ENCODE peak calls at places on chromosome 7, in seven cellular contexts. X is H54; E is HFF-Myc; F is A172; B is activated CD4-positive, alpha-beta T cell treated with anti-CD3 and anti-CD28 coated beads for 24 hours; G is stimulated activated CD4-positive, alpha-beta T cell treated with anti-CD3 and anti-CD28 coated beads, Interleukin-1b, Interleukin-23, amount 100 ng/mL, for 24 hours; N is HEK293T. A is an unnamed sample.

GRCh38 chr7:154592392-154592791 is 410.5 kb downstream of the PAXIP1 start:
- DNase-seq in X (no peak), E (no peak), F (no peak), B (no peak), G (no peak), N (peak), A (no peak)

GRCh38 chr7:44215531-44215930 is 14.8 kb downstream of the YKT6 start:
- DNase-seq in X (no peak), E (no peak), F (no peak), B (no peak), G (no peak), N (no peak), A (no peak)

GRCh38 chr7:40545739-40546138 is 410.9 kb downstream of the SUGCT start:
- DNase-seq in X (no peak), E (no peak), F (no peak), B (no peak), G (no peak), N (no peak), A (no peak)

GRCh38 chr7:114650491-114650890 is 235.9 kb downstream of the FOXP2 start:
- DNase-seq in X (no peak), E (no peak), F (no peak), B (no peak), G (no peak), N (no peak), A (peak)

GRCh38 chr7:100516135-100516812 is 22.7 kb upstream of the AGFG2 start:
- DNase-seq in X (peak), E (peak), F (peak), B (no peak), G (no peak), N (no peak), A (peak)

GRCh38 chr7:27553288-27553687 is 109.4 kb downstream of the HIBADH start:
- DNase-seq in X (no peak), E (no peak), F (no peak), B (no peak), G (no peak), N (no peak), A (peak)

GRCh38 chr7:12746211-12746610 is 58.8 kb downstream of the ARL4A start:
- DNase-seq in X (no peak), E (no peak), F (no peak), B (no peak), G (no peak), N (no peak), A (peak)

GRCh38 chr7:82323806-82324205 is 119.8 kb downstream of the CACNA2D1 start:
- DNase-seq in X (no peak), E (no peak), F (no peak), B (no peak), G (no peak), N (no peak), A (no peak)

GRCh38 chr7:49577576-49577975 is 195.9 kb upstream of the VWC2 start:
- DNase-seq in X (no peak), E (no peak), F (no peak), B (no peak), G (no peak), N (no peak), A (no peak)

GRCh38 chr7:130070900-130071622 is 727 bp downstream of the KLHDC10 start:
- DNase-seq in X (no peak), E (no peak), F (no peak), B (no peak), G (no peak), N (no peak), A (peak)

GRCh38 chr7:83930262-83930661 is 264.3 kb downstream of the SEMA3A start:
- DNase-seq in X (no peak), E (no peak), F (no peak), B (no peak), G (no peak), N (no peak), A (peak)

GRCh38 chr7:2641406-2642393 is 9.9 kb downstream of the TTYH3 start:
- DNase-seq in X (peak), E (peak), F (peak), B (no peak), G (no peak), N (no peak), A (no peak)

GRCh38 chr7:43496596-43496995 is 86.3 kb upstream of the STK17A start:
- DNase-seq in X (no peak), E (no peak), F (no peak), B (no peak), G (no peak), N (no peak), A (no peak)

GRCh38 chr7:83469491-83469890 is 179.4 kb downstream of the SEMA3E start:
- DNase-seq in X (no peak), E (no peak), F (peak), B (no peak), G (no peak), N (no peak), A (no peak)

GRCh38 chr7:155944901-155945300 is 132.6 kb upstream of the SHH start:
- DNase-seq in X (no peak), E (no peak), F (no peak), B (no peak), G (no peak), N (no peak), A (no peak)

GRCh38 chr7:100087055-100087750 is 1.6 kb upstream of the COPS6 start:
- DNase-seq in X (peak), E (peak), F (peak), B (no peak), G (no peak), N (no peak), A (peak)

GRCh38 chr7:15326044-15326644 is 235.7 kb downstream of the AGMO start:
- DNase-seq in X (no peak), E (peak), F (peak), B (no peak), G (no peak), N (no peak), A (peak)

GRCh38 chr7:76278540-76278939 is 23.9 kb upstream of the HSPB1 start:
- DNase-seq in X (no peak), E (no peak), F (peak), B (no peak), G (no peak), N (peak), A (peak)

GRCh38 chr7:10237306-10237705 is 736.4 kb upstream of the PHF14 start:
- DNase-seq in X (peak), E (no peak), F (peak), B (no peak), G (no peak), N (no peak), A (peak)

GRCh38 chr7:1197997-1198632 is 34.6 kb upstream of the UNCX start:
- DNase-seq in X (peak), E (peak), F (peak), B (no peak), G (no peak), N (no peak), A (no peak)

GRCh38 chr7:156474241-156474743 is 166.3 kb upstream of the RNF32 start:
- DNase-seq in X (peak), E (no peak), F (peak), B (no peak), G (no peak), N (no peak), A (no peak)

GRCh38 chr7:41975854-41976253 is 261.2 kb downstream of the GLI3 start:
- DNase-seq in X (no peak), E (no peak), F (no peak), B (no peak), G (no peak), N (no peak), A (no peak)

GRCh38 chr7:87111877-87112276 is 40.4 kb upstream of the DMTF1 start:
- DNase-seq in X (no peak), E (no peak), F (no peak), B (no peak), G (no peak), N (no peak), A (no peak)

GRCh38 chr7:91876391-91877133 is 3.9 kb downstream of the MTERF1 start:
- DNase-seq in X (no peak), E (no peak), F (no peak), B (no peak), G (no peak), N (no peak), A (peak)

GRCh38 chr7:159227433-159227832 is 82.8 kb upstream of the VIPR2 start:
- DNase-seq in X (no peak), E (no peak), F (peak), B (no peak), G (no peak), N (no peak), A (no peak)

GRCh38 chr7:2821161-2821841 is 22.8 kb downstream of the GNA12 start:
- DNase-seq in X (peak), E (peak), F (peak), B (no peak), G (no peak), N (peak), A (no peak)

GRCh38 chr7:159028456-159029401 is 115.9 kb downstream of the VIPR2 start:
- DNase-seq in X (no peak), E (no peak), F (no peak), B (no peak), G (no peak), N (no peak), A (no peak)

GRCh38 chr7:68155676-68156075 is 1159.0 kb downstream of the TYW1 start:
- DNase-seq in X (no peak), E (no peak), F (peak), B (no peak), G (no peak), N (no peak), A (no peak)

GRCh38 chr7:107032720-107033438 is 11.6 kb upstream of the PRKAR2B start:
- DNase-seq in X (no peak), E (no peak), F (no peak), B (no peak), G (no peak), N (no peak), A (no peak)

GRCh38 chr7:158973440-158973839 is 117.1 kb downstream of the DYNC2I1 start:
- DNase-seq in X (no peak), E (no peak), F (no peak), B (peak), G (no peak), N (no peak), A (peak)

GRCh38 chr7:123711832-123712293 is 36.9 kb downstream of the WASL start:
- DNase-seq in X (no peak), E (no peak), F (no peak), B (no peak), G (no peak), N (no peak), A (no peak)

GRCh38 chr7:11625669-11626068 is 206.3 kb downstream of the THSD7A start:
- DNase-seq in X (no peak), E (no peak), F (no peak), B (no peak), G (no peak), N (no peak), A (no peak)

GRCh38 chr7:22566176-22566575 is 66.2 kb upstream of the STEAP1B start:
- DNase-seq in X (no peak), E (no peak), F (no peak), B (no peak), G (no peak), N (no peak), A (no peak)

GRCh38 chr7:55794527-55794926 is 68.0 kb downstream of the SEPTIN14 start:
- DNase-seq in X (no peak), E (no peak), F (peak), B (no peak), G (no peak), N (no peak), A (no peak)

GRCh38 chr7:5395246-5395645 is 28.4 kb downstream of the TNRC18 start:
- DNase-seq in X (no peak), E (no peak), F (no peak), B (no peak), G (no peak), N (no peak), A (no peak)

GRCh38 chr7:135775230-135775629 is 26.6 kb upstream of the FAM180A start:
- DNase-seq in X (no peak), E (no peak), F (no peak), B (no peak), G (no peak), N (no peak), A (no peak)

GRCh38 chr7:81114682-81115081 is 195.8 kb upstream of the SEMA3C start:
- DNase-seq in X (no peak), E (no peak), F (no peak), B (no peak), G (no peak), N (no peak), A (no peak)

GRCh38 chr7:132836746-132837145 is 245.1 kb downstream of the CHCHD3 start:
- DNase-seq in X (no peak), E (peak), F (peak), B (no peak), G (no peak), N (no peak), A (no peak)

GRCh38 chr7:54469740-54470139 is 72.4 kb upstream of the VSTM2A start:
- DNase-seq in X (no peak), E (no peak), F (no peak), B (no peak), G (no peak), N (no peak), A (no peak)

GRCh38 chr7:25669300-25669781 is 441.1 kb upstream of the NPVF start:
- DNase-seq in X (no peak), E (no peak), F (no peak), B (no peak), G (no peak), N (no peak), A (no peak)

A was measured in NCI-H82.